ENCODE peak calls at places on chromosomes 2 and 18, in eight cellular contexts. F is ELR, R is NCI-H1105 treated with DMSO at 0.1 percent for 48 hours, D is EL, Y is amygdala, X is T follicular helper cell, N is substantia nigra, M is lung. G is an unnamed sample.

GRCh38 chr2:111694690-111695089 is 189.3 kb downstream of the ANAPC1 start:
- DNase-seq in F (peak), R (no peak), D (peak), Y (no peak), X (no peak), N (no peak), M (no peak), G (peak)

GRCh38 chr18:12703714-12704113 is 872 bp downstream of the PSMG2 start:
- DNase-seq in F (peak), R (peak), D (peak), Y (no peak), X (no peak), N (no peak), M (no peak), G (peak)

GRCh38 chr2:200239216-200239615 is 67.3 kb upstream of the SPATS2L start:
- DNase-seq in F (peak), R (no peak), D (peak), Y (no peak), X (no peak), N (no peak), M (no peak), G (no peak)

GRCh38 chr2:23900927-23901322 is 26.0 kb downstream of the ATAD2B start:
- DNase-seq in F (peak), R (no peak), D (peak), Y (no peak), X (no peak), N (no peak), M (no peak), G (peak)

GRCh38 chr18:10270160-10270571 is 184.3 kb upstream of the APCDD1 start:
- DNase-seq in F (no peak), R (no peak), D (peak), Y (no peak), X (no peak), N (no peak), M (no peak), G (peak)

GRCh38 chr2:132038179-132038882 is 123.4 kb downstream of the ANKRD30BL start:
- DNase-seq in F (peak), R (peak), D (peak), Y (no peak), X (no peak), N (no peak), M (no peak), G (peak)

GRCh38 chr18:48528861-48529260 is 10.0 kb upstream of the CTIF start:
- DNase-seq in F (no peak), R (no peak), D (no peak), Y (no peak), X (no peak), N (no peak), M (no peak), G (no peak)

GRCh38 chr18:34222025-34222395 is 2.7 kb downstream of the NOL4 start:
- DNase-seq in F (no peak), R (peak), D (no peak), Y (peak), X (no peak), N (no peak), M (no peak), G (peak)

GRCh38 chr2:238108423-238109201 is 8.5 kb downstream of the ESPNL start:
- DNase-seq in F (no peak), R (peak), D (no peak), Y (no peak), X (no peak), N (no peak), M (no peak), G (no peak)

GRCh38 chr18:37577051-37577611 is 11.5 kb upstream of the CELF4 start:
- DNase-seq in F (no peak), R (no peak), D (no peak), Y (no peak), X (no peak), N (no peak), M (no peak), G (peak)

GRCh38 chr2:15954761-15955160 is 14.4 kb downstream of the MYCN start:
- DNase-seq in F (no peak), R (no peak), D (no peak), Y (no peak), X (no peak), N (no peak), M (no peak), G (no peak)

GRCh38 chr2:139033300-139033699 is 253.1 kb upstream of the NXPH2 start:
- DNase-seq in F (no peak), R (no peak), D (no peak), Y (no peak), X (no peak), N (no peak), M (no peak), G (no peak)

GRCh38 chr2:205511221-205511620 is 171.1 kb upstream of the NRP2 start:
- DNase-seq in F (no peak), R (no peak), D (peak), Y (no peak), X (no peak), N (no peak), M (no peak), G (no peak)

GRCh38 chr2:62152000-62152399 is 43.9 kb upstream of the B3GNT2 start:
- DNase-seq in F (peak), R (no peak), D (peak), Y (no peak), X (no peak), N (no peak), M (no peak), G (no peak)

GRCh38 chr2:232621186-232621585 is 12.2 kb upstream of the EFHD1 start:
- DNase-seq in F (no peak), R (no peak), D (no peak), Y (no peak), X (no peak), N (no peak), M (no peak), G (no peak)

GRCh38 chr2:165328272-165328671 is 89.1 kb downstream of the SCN2A start:
- DNase-seq in F (no peak), R (no peak), D (no peak), Y (no peak), X (no peak), N (no peak), M (no peak), G (no peak)

GRCh38 chr2:119290859-119291587 is 67.4 kb downstream of the STEAP3 start:
- DNase-seq in F (peak), R (peak), D (peak), Y (peak), X (no peak), N (peak), M (peak), G (peak)

GRCh38 chr2:81213598-81213997 is 909.0 kb upstream of the LRRTM1 start:
- DNase-seq in F (no peak), R (no peak), D (no peak), Y (no peak), X (no peak), N (no peak), M (no peak), G (no peak)

GRCh38 chr2:47568164-47568861 is 165.4 kb downstream of the MSH2 start:
- DNase-seq in F (no peak), R (no peak), D (no peak), Y (no peak), X (no peak), N (no peak), M (no peak), G (no peak)

GRCh38 chr2:217672472-217672871 is 330.3 kb downstream of the TNS1 start:
- DNase-seq in F (no peak), R (no peak), D (no peak), Y (no peak), X (no peak), N (no peak), M (no peak), G (no peak)

GRCh38 chr18:55753643-55754255 is 165.8 kb upstream of the TCF4 start:
- DNase-seq in F (peak), R (no peak), D (peak), Y (no peak), X (no peak), N (no peak), M (no peak), G (no peak)

GRCh38 chr2:233068762-233069418 is 8.7 kb downstream of the INPP5D start:
- DNase-seq in F (no peak), R (no peak), D (no peak), Y (no peak), X (no peak), N (no peak), M (no peak), G (no peak)

GRCh38 chr18:79200546-79201268 is 131.5 kb downstream of the ATP9B start:
- DNase-seq in F (peak), R (no peak), D (peak), Y (peak), X (no peak), N (peak), M (peak), G (no peak)

GRCh38 chr2:129720360-129720759 is 259.1 kb upstream of the RAB6C start:
- DNase-seq in F (no peak), R (no peak), D (no peak), Y (no peak), X (no peak), N (no peak), M (no peak), G (no peak)

GRCh38 chr2:25373269-25373981 is 31.7 kb upstream of the DNMT3A start:
- DNase-seq in F (no peak), R (peak), D (no peak), Y (no peak), X (no peak), N (no peak), M (peak), G (no peak)

G was measured in AG20443.